ENCODE peak calls at places on chromosome 16, in four cellular contexts. J, O, G and C are unnamed samples.

GRCh38 chr16:60553316-60553801 is 1482.9 kb downstream of the CDH8 start:
- DNase-seq in J (no peak), O (no peak), G (no peak), C (no peak)

GRCh38 chr16:79599256-79599836 is 1.2 kb downstream of the MAF start:
- DNase-seq in J (peak), O (no peak), G (no peak), C (peak)

GRCh38 chr16:63361032-63361624 is 1324.9 kb upstream of the CDH8 start:
- DNase-seq in J (no peak), O (peak), G (peak), C (peak)

GRCh38 chr16:85648782-85649181 is 35.7 kb downstream of the GSE1 start:
- DNase-seq in J (no peak), O (no peak), G (no peak), C (no peak)

GRCh38 chr16:10851512-10851911 is 25.5 kb upstream of the CIITA start:
- DNase-seq in J (no peak), O (no peak), G (no peak), C (no peak)

GRCh38 chr16:20380782-20381181 is 23.8 kb downstream of the PDILT start:
- DNase-seq in J (no peak), O (no peak), G (no peak), C (no peak)

GRCh38 chr16:46947900-46948547 is 25.4 kb downstream of the DNAJA2 start:
- DNase-seq in J (peak), O (no peak), G (peak), C (peak)

GRCh38 chr16:7871979-7872378 is 539.3 kb downstream of the RBFOX1 start:
- DNase-seq in J (no peak), O (no peak), G (no peak), C (no peak)

GRCh38 chr16:2121853-2122252 is 13.8 kb downstream of the PKD1 start:
- DNase-seq in J (no peak), O (no peak), G (no peak), C (no peak)

GRCh38 chr16:11582157-11582814 is 4.4 kb downstream of the LITAF start:
- DNase-seq in J (no peak), O (no peak), G (no peak), C (no peak)

GRCh38 chr16:31535737-31536136 is 8.0 kb downstream of the AHSP start:
- DNase-seq in J (no peak), O (no peak), G (no peak), C (no peak)

GRCh38 chr16:57245472-57246113 is 534 bp downstream of the ARL2BP start:
- DNase-seq in J (peak), O (no peak), G (no peak), C (peak)